ENCODE peak calls at places on chromosomes 13 and 19, in seven cellular contexts. H is activated naive CD8-positive, alpha-beta T cell treated with anti-CD3 and anti-CD28 coated beads, Interleukin-2, amount 50 U/mL, for 16 hours; B is fibroblast of pulmonary artery; T is left cardiac atrium; O is GM10248; V is AG10803; W is T-helper 1 cell. R is an unnamed sample.

GRCh38 chr19:39498262-39499081 is at the start of gene DLL3:
- DNase-seq in H (no peak), B (peak), T (no peak), O (no peak), V (no peak), W (no peak), R (no peak)

GRCh38 chr13:27018230-27018875 is 153.3 kb downstream of the USP12 start:
- DNase-seq in H (no peak), B (no peak), T (no peak), O (no peak), V (no peak), W (no peak), R (no peak)

GRCh38 chr19:38037151-38037611 is 130.2 kb downstream of the SIPA1L3 start:
- DNase-seq in H (no peak), B (no peak), T (no peak), O (no peak), V (no peak), W (no peak), R (no peak)

GRCh38 chr19:43739836-43740235 is 14.9 kb downstream of the SMG9 start:
- DNase-seq in H (no peak), B (no peak), T (no peak), O (no peak), V (no peak), W (no peak), R (no peak)

GRCh38 chr13:112819111-112819510 is 129.3 kb downstream of the ATP11A start:
- DNase-seq in H (no peak), B (no peak), T (no peak), O (no peak), V (no peak), W (no peak), R (no peak)

GRCh38 chr19:57056972-57057371 is 62.8 kb upstream of the USP29 start:
- DNase-seq in H (no peak), B (peak), T (no peak), O (no peak), V (no peak), W (no peak), R (peak)

GRCh38 chr19:17091758-17092333 is 16.3 kb downstream of the MYO9B start:
- DNase-seq in H (no peak), B (no peak), T (peak), O (peak), V (no peak), W (no peak), R (peak)

GRCh38 chr19:48123907-48124675 is 13.5 kb upstream of the PLA2G4C start:
- DNase-seq in H (no peak), B (peak), T (no peak), O (peak), V (peak), W (no peak), R (no peak)

GRCh38 chr19:50490411-50490811 is 13.8 kb upstream of the GARIN5A start:
- DNase-seq in H (no peak), B (no peak), T (no peak), O (no peak), V (no peak), W (no peak), R (peak)

R was measured in psoas muscle.